ENCODE peak calls at places on chromosomes 5 and 9, in six cellular contexts. E is cardiac fibroblast, K is WTC11, O is hepatocyte, M is kidney epithelial cell, V is heart left ventricle. U is an unnamed sample.

GRCh38 chr9:121568541-121569265 is 69.1 kb upstream of the GGTA1 start:
- DNase-seq in E (peak), K (no peak), O (no peak), M (no peak), V (peak), U (peak)

GRCh38 chr5:14204011-14204670 is 61.0 kb downstream of the TRIO start:
- DNase-seq in E (peak), K (no peak), O (no peak), M (no peak), V (no peak), U (no peak)

GRCh38 chr5:172642511-172642910 is 1.4 kb downstream of the NEURL1B start:
- DNase-seq in E (no peak), K (no peak), O (no peak), M (no peak), V (peak), U (no peak)

GRCh38 chr5:81838307-81838906 is 87.5 kb upstream of the SSBP2 start:
- DNase-seq in E (peak), K (no peak), O (peak), M (no peak), V (no peak), U (peak)

GRCh38 chr5:127312131-127312530 is 21.5 kb downstream of the MEGF10 start:
- DNase-seq in E (no peak), K (no peak), O (no peak), M (no peak), V (no peak), U (no peak)

GRCh38 chr5:116573279-116573616 is 1.4 kb downstream of the SEMA6A start:
- DNase-seq in E (no peak), K (peak), O (peak), M (no peak), V (no peak), U (peak)

GRCh38 chr5:66169534-66169933 is 25.4 kb downstream of the SREK1 start:
- DNase-seq in E (no peak), K (no peak), O (no peak), M (peak), V (no peak), U (no peak)

GRCh38 chr5:96703384-96703910 is 41.3 kb downstream of the CAST start:
- DNase-seq in E (no peak), K (no peak), O (peak), M (no peak), V (no peak), U (no peak)

GRCh38 chr9:75823136-75823535 is 67.3 kb upstream of the PCSK5 start:
- DNase-seq in E (no peak), K (no peak), O (no peak), M (no peak), V (no peak), U (no peak)

GRCh38 chr5:139194486-139194885 is 3.7 kb downstream of the SIL1 start:
- DNase-seq in E (no peak), K (no peak), O (no peak), M (no peak), V (no peak), U (no peak)

GRCh38 chr9:33331411-33331891 is 41.1 kb downstream of the NFX1 start:
- DNase-seq in E (no peak), K (no peak), O (no peak), M (no peak), V (no peak), U (no peak)

GRCh38 chr9:103068666-103069207 is 73.6 kb downstream of the CYLC2 start:
- DNase-seq in E (peak), K (no peak), O (no peak), M (no peak), V (no peak), U (no peak)

GRCh38 chr5:67361932-67362729 is 165.5 kb upstream of the CD180 start:
- DNase-seq in E (peak), K (no peak), O (no peak), M (peak), V (no peak), U (no peak)

GRCh38 chr5:102289251-102289899 is 6.7 kb downstream of the SLCO4C1 start:
- DNase-seq in E (no peak), K (no peak), O (peak), M (no peak), V (no peak), U (no peak)

GRCh38 chr5:76617675-76618074 is 5.5 kb downstream of the F2RL2 start:
- DNase-seq in E (peak), K (no peak), O (no peak), M (no peak), V (no peak), U (no peak)

GRCh38 chr5:132026516-132027008 is 15.1 kb upstream of the ACSL6 start:
- DNase-seq in E (no peak), K (no peak), O (no peak), M (no peak), V (no peak), U (no peak)

GRCh38 chr9:36974731-36975130 is 59.3 kb downstream of the PAX5 start:
- DNase-seq in E (no peak), K (no peak), O (no peak), M (no peak), V (peak), U (no peak)

GRCh38 chr9:33161589-33162132 is 5.5 kb downstream of the B4GALT1 start:
- DNase-seq in E (no peak), K (no peak), O (peak), M (no peak), V (no peak), U (no peak)

GRCh38 chr9:114844766-114845165 is 38.9 kb upstream of the TNFSF15 start:
- DNase-seq in E (no peak), K (no peak), O (no peak), M (no peak), V (no peak), U (no peak)

GRCh38 chr5:177308740-177309139 is 3.0 kb downstream of the MXD3 start:
- DNase-seq in E (no peak), K (no peak), O (no peak), M (no peak), V (no peak), U (no peak)

GRCh38 chr9:131429121-131430012 is 35.5 kb downstream of the PRRC2B start:
- DNase-seq in E (no peak), K (no peak), O (no peak), M (no peak), V (no peak), U (no peak)

GRCh38 chr5:52693836-52694235 is 93.9 kb upstream of the ITGA1 start:
- DNase-seq in E (no peak), K (no peak), O (no peak), M (no peak), V (no peak), U (no peak)

GRCh38 chr9:89036383-89036782 is 45.1 kb downstream of the S1PR3 start:
- DNase-seq in E (peak), K (no peak), O (no peak), M (no peak), V (no peak), U (no peak)

GRCh38 chr5:103114440-103114839 is 5.5 kb downstream of the GIN1 start:
- DNase-seq in E (no peak), K (no peak), O (no peak), M (no peak), V (no peak), U (no peak)

GRCh38 chr5:144086295-144086694 is 84.2 kb downstream of the YIPF5 start:
- DNase-seq in E (no peak), K (no peak), O (no peak), M (no peak), V (no peak), U (no peak)

GRCh38 chr5:97118623-97119022 is 23.8 kb downstream of the LIX1 start:
- DNase-seq in E (no peak), K (no peak), O (no peak), M (no peak), V (no peak), U (no peak)

GRCh38 chr5:9466677-9467076 is 79.2 kb downstream of the SEMA5A start:
- DNase-seq in E (no peak), K (no peak), O (no peak), M (no peak), V (no peak), U (no peak)

GRCh38 chr5:36396640-36397039 is 94.9 kb upstream of the RANBP3L start:
- DNase-seq in E (peak), K (no peak), O (no peak), M (no peak), V (no peak), U (no peak)

GRCh38 chr9:95724253-95724991 is 151.1 kb upstream of the ERCC6L2 start:
- DNase-seq in E (no peak), K (no peak), O (no peak), M (no peak), V (no peak), U (no peak)

GRCh38 chr9:12640866-12641636 is 52.1 kb upstream of the TYRP1 start:
- DNase-seq in E (no peak), K (no peak), O (no peak), M (peak), V (no peak), U (no peak)

GRCh38 chr5:170132642-170133448 is 27.1 kb downstream of the FOXI1 start:
- DNase-seq in E (peak), K (no peak), O (no peak), M (peak), V (no peak), U (no peak)

GRCh38 chr9:98374385-98375051 is 119.1 kb upstream of the TBC1D2 start:
- DNase-seq in E (peak), K (no peak), O (peak), M (peak), V (no peak), U (peak)

GRCh38 chr9:75039006-75039405 is 10.9 kb upstream of the CARNMT1 start:
- DNase-seq in E (peak), K (no peak), O (peak), M (no peak), V (no peak), U (no peak)

GRCh38 chr9:130448771-130449170 is 4.0 kb downstream of the ASS1 start:
- DNase-seq in E (no peak), K (no peak), O (no peak), M (no peak), V (no peak), U (no peak)

GRCh38 chr9:109574061-109574882 is 76.2 kb upstream of the PTPN3 start:
- DNase-seq in E (peak), K (no peak), O (peak), M (peak), V (no peak), U (peak)

GRCh38 chr9:93288341-93288740 is 104.4 kb downstream of the WNK2 start:
- DNase-seq in E (no peak), K (no peak), O (no peak), M (no peak), V (peak), U (no peak)

GRCh38 chr9:4923141-4923540 is 61.9 kb upstream of the JAK2 start:
- DNase-seq in E (no peak), K (no peak), O (no peak), M (no peak), V (no peak), U (no peak)

DNA sequence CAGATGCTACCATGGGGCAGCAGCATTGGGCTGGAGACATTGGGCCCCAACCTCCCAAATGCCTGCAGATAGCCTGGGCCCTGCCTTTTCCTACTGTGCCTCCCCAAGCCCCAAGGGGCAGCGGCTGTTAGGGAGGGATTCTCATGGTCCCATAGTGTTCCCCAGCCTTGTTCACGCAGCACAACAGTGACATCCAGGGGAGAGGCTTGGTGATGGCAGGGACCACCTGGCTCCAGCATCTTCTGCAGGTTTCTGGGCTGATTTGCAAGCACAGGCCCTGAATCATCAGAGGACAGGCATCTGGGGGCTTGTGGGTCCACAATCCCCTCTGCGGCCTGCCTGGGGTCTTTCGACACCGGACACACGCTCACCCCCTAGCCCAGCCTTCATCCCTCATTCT is 354.6 kb downstream of the SLIT3 start:
- DNase-seq in E (peak), K (peak), O (no peak), M (no peak), V (no peak), U (no peak)
- TF ChIP-seq CTCF in E (peak), K (no peak), O (peak), M (peak), V (no peak), U (no peak)

DNA sequence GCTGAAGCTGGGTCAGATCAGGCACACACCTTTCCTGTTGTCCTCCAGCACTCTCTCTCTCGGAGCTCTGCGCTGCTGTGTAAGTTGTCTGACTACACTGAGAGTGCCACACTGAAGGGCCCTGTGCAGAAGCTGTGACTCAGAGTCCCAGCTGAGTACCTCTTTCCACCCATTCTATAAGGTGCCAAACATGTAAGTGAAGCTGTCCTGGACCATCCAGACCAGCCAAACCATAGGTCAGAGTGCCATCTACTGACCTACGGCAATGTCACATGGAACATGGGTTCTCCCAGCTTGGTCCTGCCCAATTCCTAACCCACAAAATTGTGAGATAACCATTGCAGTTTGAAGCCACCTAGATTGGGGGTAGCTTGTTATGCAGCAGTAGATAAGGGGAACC is 68.2 kb downstream of the ADCY2 start:
- DNase-seq in E (no peak), K (no peak), O (no peak), M (no peak), V (no peak), U (no peak)
- TF ChIP-seq CTCF in E (no peak), K (no peak), O (peak), M (no peak), V (no peak), U (no peak)

DNA sequence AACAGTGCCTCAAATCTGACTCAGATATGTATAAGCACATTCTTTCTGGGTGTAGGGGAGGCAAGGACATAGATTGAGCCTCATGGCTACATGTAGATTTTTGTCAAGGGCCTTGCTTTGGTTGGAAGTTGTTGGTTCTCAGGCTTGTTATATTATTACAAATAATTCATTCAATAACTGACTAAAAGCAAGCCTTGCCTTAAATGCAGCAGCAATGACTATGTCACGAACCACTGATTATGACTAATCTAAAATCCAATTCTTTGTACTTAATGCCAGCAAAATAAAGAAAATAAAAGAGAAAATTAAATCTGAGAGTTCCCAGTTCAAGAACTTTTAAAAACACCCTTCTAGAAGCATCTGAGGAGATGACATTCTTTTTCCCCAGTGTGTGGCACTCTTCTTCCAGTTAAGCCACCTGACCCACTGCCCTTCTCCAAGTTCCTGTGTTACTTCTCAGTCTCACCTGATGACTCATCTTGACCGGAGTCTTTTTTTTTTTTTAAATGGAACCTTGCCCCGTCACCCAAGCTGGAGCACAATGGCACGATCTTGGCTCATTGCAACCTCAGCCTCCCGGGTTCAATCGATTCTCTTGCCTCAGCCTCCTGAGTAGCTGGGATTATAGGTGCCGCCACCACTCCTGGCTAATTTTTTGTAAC is 223.9 kb upstream of the DAB2 start:
- DNase-seq in E (peak), K (no peak), O (peak), M (peak), V (no peak), U (peak)
- TF ChIP-seq CTCF in E (no peak), K (no peak), O (no peak), M (no peak), V (no peak), U (no peak)

GRCh38 chr9:137294684-137295312 is 7.3 kb downstream of the NRARP start:
- DNase-seq in E (peak), K (peak), O (peak), M (no peak), V (peak), U (no peak)
- TF ChIP-seq CTCF in E (no peak), K (no peak), O (peak), M (peak), V (peak), U (no peak)

GRCh38 chr5:142611154-142611553 is 74.7 kb downstream of the FGF1 start:
- DNase-seq in E (peak), K (peak), O (peak), M (no peak), V (peak), U (peak)
- TF ChIP-seq CTCF in E (peak), K (peak), O (peak), M (peak), V (peak), U (peak)

GRCh38 chr5:92841604-92842155 is 739.3 kb downstream of the NR2F1-AS1 start:
- DNase-seq in E (no peak), K (no peak), O (no peak), M (peak), V (no peak), U (no peak)

GRCh38 chr5:92835712-92836111 is 745.3 kb downstream of the NR2F1-AS1 start:
- DNase-seq in E (no peak), K (no peak), O (no peak), M (no peak), V (no peak), U (no peak)

GRCh38 chr5:92836861-92837755 is 743.9 kb downstream of the NR2F1-AS1 start:
- DNase-seq in E (peak), K (no peak), O (no peak), M (no peak), V (no peak), U (no peak)

GRCh38 chr5:92838253-92838652 is 742.8 kb downstream of the NR2F1-AS1 start:
- DNase-seq in E (peak), K (no peak), O (peak), M (no peak), V (no peak), U (peak)
- TF ChIP-seq CTCF in E (no peak), K (no peak), O (peak), M (no peak), V (no peak), U (no peak)

DNA sequence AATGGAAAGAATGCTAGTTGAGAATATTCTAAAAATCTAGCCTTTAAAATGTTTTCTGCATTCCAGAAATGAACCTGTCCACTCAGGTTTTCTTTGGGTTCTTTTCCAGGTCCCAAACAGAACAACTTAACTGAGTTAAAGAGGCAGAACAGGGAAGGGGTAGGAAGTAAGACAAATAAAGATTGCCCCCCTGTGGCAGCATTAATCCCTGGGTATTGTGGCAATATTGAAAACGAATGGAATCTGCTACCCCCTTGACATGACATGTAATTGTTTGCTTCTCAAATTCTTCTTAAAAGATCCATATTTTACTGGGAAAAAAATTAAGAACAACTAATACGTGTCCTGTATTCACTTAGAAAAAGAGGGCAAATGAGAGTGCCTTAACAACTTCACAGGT is 9.3 kb upstream of the RBM22 start:
- DNase-seq in E (no peak), K (no peak), O (no peak), M (no peak), V (no peak), U (peak)
- TF ChIP-seq CTCF in E (peak), K (no peak), O (peak), M (peak), V (peak), U (no peak)

GRCh38 chr5:74206571-74207550 is 433.7 kb downstream of the ENC1 start:
- DNase-seq in E (peak), K (no peak), O (peak), M (peak), V (peak), U (peak)

GRCh38 chr5:74216012-74216411 is 424.5 kb downstream of the ENC1 start:
- DNase-seq in E (no peak), K (no peak), O (no peak), M (no peak), V (no peak), U (no peak)

GRCh38 chr5:74209566-74209965 is 431.0 kb downstream of the ENC1 start:
- DNase-seq in E (no peak), K (no peak), O (no peak), M (no peak), V (no peak), U (no peak)

GRCh38 chr5:74212336-74212735 is 428.2 kb downstream of the ENC1 start:
- DNase-seq in E (peak), K (peak), O (no peak), M (no peak), V (no peak), U (peak)
- TF ChIP-seq CTCF in E (peak), K (peak), O (peak), M (no peak), V (no peak), U (no peak)

GRCh38 chr5:151497391-151498002 is 50.1 kb downstream of the SLC36A1 start:
- DNase-seq in E (no peak), K (no peak), O (no peak), M (no peak), V (no peak), U (no peak)
- TF ChIP-seq CTCF in E (no peak), K (no peak), O (no peak), M (no peak), V (no peak), U (no peak)